ENCODE peak calls at places on chromosomes 2 and 18, in six cellular contexts. X is AG09309, V is spleen, J is fibroblast of pulmonary artery, Z is putamen, Q is choroid plexus epithelial cell. A is an unnamed sample.

GRCh38 chr2:186879312-186879711 is 30.3 kb upstream of the ZSWIM2 start:
- DNase-seq in Q (no peak), X (no peak), Z (no peak), V (no peak), J (no peak), A (no peak)

GRCh38 chr2:216294305-216294704 is 78.0 kb downstream of the MARCHF4 start:
- DNase-seq in J (no peak), Z (no peak), X (no peak), V (no peak), Q (no peak), A (no peak)

GRCh38 chr18:48412339-48412929 is 3.3 kb upstream of the ZBTB7C start:
- DNase-seq in Z (no peak), Q (peak; percentile 43), V (no peak), X (no peak), J (peak; percentile 38), A (no peak)

GRCh38 chr2:158546412-158547144 is 89.8 kb downstream of the PKP4 start:
- DNase-seq in X (no peak), J (no peak), Z (no peak), Q (peak; percentile 18), V (no peak), A (no peak)

GRCh38 chr2:227509824-227510619 is 38.1 kb downstream of the AGFG1 start:
- DNase-seq in J (peak; percentile 31), V (no peak), Z (no peak), X (no peak), Q (peak; percentile 53), A (no peak)

GRCh38 chr18:77131100-77131651 is 1.4 kb downstream of the MBP start:
- DNase-seq in V (peak; percentile 91), Q (peak; percentile 67), X (no peak), Z (no peak), J (peak; percentile 46), A (no peak)

GRCh38 chr18:12003894-12004293 is 22.6 kb downstream of the IMPA2 start:
- DNase-seq in J (no peak), Z (no peak), Q (no peak), X (no peak), V (no peak), A (no peak)

GRCh38 chr2:43491070-43491639 is 104.7 kb downstream of the THADA start:
- DNase-seq in Z (no peak), Q (no peak), X (no peak), J (peak; percentile 50), V (no peak), A (no peak)

GRCh38 chr18:22514655-22515054 is 96.9 kb upstream of the CTAGE1 start:
- DNase-seq in V (no peak), Z (no peak), X (no peak), J (no peak), Q (no peak), A (no peak)

GRCh38 chr2:196314780-196315179 is 143.4 kb upstream of the STK17B start:
- DNase-seq in X (no peak), Q (peak; percentile 69), J (no peak), Z (no peak), V (no peak), A (no peak)

GRCh38 chr2:70103531-70104061 is 16.3 kb downstream of the PCBP1 start:
- DNase-seq in V (no peak), Q (no peak), J (no peak), X (no peak), Z (no peak), A (no peak)

GRCh38 chr2:180291060-180291459 is 284.0 kb upstream of the CWC22 start:
- DNase-seq in Q (peak; percentile 71), X (peak; percentile 35), V (no peak), Z (no peak), J (peak; percentile 65), A (no peak)

GRCh38 chr2:9174771-9175441 is 31.7 kb upstream of the ASAP2 start:
- DNase-seq in Z (no peak), J (peak; percentile 61), X (no peak), Q (peak; percentile 76), V (no peak), A (no peak)

A was measured in nucleus accumbens.